ENCODE peak calls at places on chromosomes 1 and 21, in ten cellular contexts. E is naive thymus-derived CD4-positive, alpha-beta T cell; T is Karpas-422; J is psoas muscle; G is osteoblast; A is tibial nerve; N is right lobe of liver; H is MM.1S; Y is transverse colon; C is ovary. D is an unnamed sample.
A peak's percentile ranks its signal among the peaks of the same experiment; 100 is the strongest.

GRCh38 chr1:230702934-230703678 is 10.8 kb downstream of the AGT start:
- DNase-seq in H (no peak), G (no peak), N (no peak), J (no peak), C (no peak), T (no peak), Y (no peak), E (no peak), A (no peak), D (no peak)

GRCh38 chr1:226606311-226607267 is 58.0 kb downstream of the STUM start:
- DNase-seq in Y (no peak), T (no peak), H (no peak), C (no peak), J (no peak), E (no peak), G (peak; percentile 46), N (no peak), A (no peak), D (no peak)

GRCh38 chr1:76268341-76268740 is 193.8 kb downstream of the ST6GALNAC3 start:
- DNase-seq in N (no peak), Y (no peak), T (peak; percentile 87), H (no peak), C (no peak), J (no peak), E (no peak), G (no peak), A (no peak), D (no peak)

GRCh38 chr1:5647226-5647625 is 345.0 kb downstream of the NPHP4 start:
- DNase-seq in Y (no peak), C (no peak), A (no peak), N (no peak), J (no peak), G (no peak), E (no peak), H (no peak), T (no peak), D (no peak)

GRCh38 chr1:2061065-2061778 is 11.0 kb downstream of the PRKCZ start:
- DNase-seq in H (no peak), C (no peak), G (no peak), J (no peak), N (no peak), A (no peak), E (no peak), Y (no peak), T (no peak), D (no peak)

GRCh38 chr1:246063013-246063616 is 444.0 kb downstream of the SMYD3 start:
- DNase-seq in C (no peak), E (no peak), T (no peak), A (no peak), Y (no peak), H (no peak), N (no peak), J (no peak), G (peak; percentile 1), D (peak; percentile 8)

GRCh38 chr1:66443793-66444192 is 90.2 kb upstream of the SGIP1 start:
- DNase-seq in E (no peak), Y (no peak), J (no peak), N (no peak), H (no peak), C (no peak), T (no peak), G (no peak), A (no peak), D (no peak)

GRCh38 chr1:238205045-238205662 is 314.4 kb upstream of the ZP4 start:
- DNase-seq in Y (no peak), G (no peak), T (no peak), J (no peak), A (no peak), N (peak; percentile 53), H (no peak), C (no peak), E (no peak), D (no peak)

GRCh38 chr21:16285646-16286223 is 556.0 kb downstream of the USP25 start:
- DNase-seq in E (no peak), C (no peak), T (no peak), Y (no peak), H (no peak), N (no peak), A (no peak), J (no peak), G (no peak), D (no peak)

GRCh38 chr1:91124290-91124975 is 102.6 kb upstream of the ZNF644 start:
- DNase-seq in T (no peak), H (no peak), Y (no peak), A (no peak), J (no peak), C (no peak), E (no peak), N (no peak), G (no peak), D (no peak)

GRCh38 chr21:39915881-39916280 is 48.6 kb downstream of the PCP4 start:
- DNase-seq in T (no peak), Y (no peak), C (no peak), A (no peak), N (no peak), J (no peak), H (no peak), E (no peak), G (no peak), D (no peak)

GRCh38 chr1:25561426-25562100 is 18.2 kb downstream of the LDLRAP1 start:
- DNase-seq in A (no peak), J (peak; percentile 25), E (no peak), Y (no peak), N (no peak), C (no peak), H (peak; percentile 33), G (no peak), T (no peak), D (no peak)

GRCh38 chr1:25556791-25557476 is 13.5 kb downstream of the LDLRAP1 start:
- DNase-seq in J (peak; percentile 47), G (peak; percentile 89), Y (peak; percentile 57), C (no peak), A (no peak), N (no peak), H (no peak), T (no peak), E (peak; percentile 61), D (no peak)

GRCh38 chr1:25559996-25560395 is 16.6 kb downstream of the LDLRAP1 start:
- DNase-seq in E (no peak), G (no peak), J (peak; percentile 29), A (no peak), H (no peak), Y (no peak), C (no peak), N (no peak), T (no peak), D (no peak)

GRCh38 chr1:25560788-25561187 is 17.4 kb downstream of the LDLRAP1 start:
- DNase-seq in Y (no peak), T (no peak), H (no peak), G (no peak), E (no peak), C (no peak), A (no peak), N (no peak), J (peak; percentile 36), D (no peak)

GRCh38 chr1:25559031-25559430 is 15.6 kb downstream of the LDLRAP1 start:
- DNase-seq in G (no peak), E (no peak), T (no peak), C (no peak), A (no peak), Y (no peak), J (peak; percentile 42), H (no peak), N (no peak), D (no peak)
- H3K4me1 ChIP-seq in G (peaks cover 6% of the 10 kb centered on the region), E (peaks cover 74% of the 10 kb centered on the region), T (peaks cover 25% of the 10 kb centered on the region), C (peaks cover 5% of the 10 kb centered on the region), A (peaks cover 23% of the 10 kb centered on the region), Y (peaks cover 45% of the 10 kb centered on the region), J (peaks cover 40% of the 10 kb centered on the region), H (peaks cover 83% of the 10 kb centered on the region), N (no peaks in the 10 kb centered on the region), D (peaks cover 74% of the 10 kb centered on the region)

GRCh38 chr1:157104598-157105293 is 5.1 kb upstream of the ETV3L start:
- DNase-seq in J (no peak), T (no peak), Y (no peak), A (no peak), C (no peak), H (no peak), G (peak; percentile 89), N (no peak), E (no peak), D (no peak)
- H3K27me3 ChIP-seq in J (no peaks in the 10 kb centered on the region), T (no peaks in the 10 kb centered on the region), Y (peaks cover 38% of the 10 kb centered on the region), A (peaks cover 26% of the 10 kb centered on the region), C (no peaks in the 10 kb centered on the region), H (no peaks in the 10 kb centered on the region), G (peaks cover 3% of the 10 kb centered on the region), N (no peaks in the 10 kb centered on the region), E (peaks cover 5% of the 10 kb centered on the region), D (peaks cover 58% of the 10 kb centered on the region)

DNA sequence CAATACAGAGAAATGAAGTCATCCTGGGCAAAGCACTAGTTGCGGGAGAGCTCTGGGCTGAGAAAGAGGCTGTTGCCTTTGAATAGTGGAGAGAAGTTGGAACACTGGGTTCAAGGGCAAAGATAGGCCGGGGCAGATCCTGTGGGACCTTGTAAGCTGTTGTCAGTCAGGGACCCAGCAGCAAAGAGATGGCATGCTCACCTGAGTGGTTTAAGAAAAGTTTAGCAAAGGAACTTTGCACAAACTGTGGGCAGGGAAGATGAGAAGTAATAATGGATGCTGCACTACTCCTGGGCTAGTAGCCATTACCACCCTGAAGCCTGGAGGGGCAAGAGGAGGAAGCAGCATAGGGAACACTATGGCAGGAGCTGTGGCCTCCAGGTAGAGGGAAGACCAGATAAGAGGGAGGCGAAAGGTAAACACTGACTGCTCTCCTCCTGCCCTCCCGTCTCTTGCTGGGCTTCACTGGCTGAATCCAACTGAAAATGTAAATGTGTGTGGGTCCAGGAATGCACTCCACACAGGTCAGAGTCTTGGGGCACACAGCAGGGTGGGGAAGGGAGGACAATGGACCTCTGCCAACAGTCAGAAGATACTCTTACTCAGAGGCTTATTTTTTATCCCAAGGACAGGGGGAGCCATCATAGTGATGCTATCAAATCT is 129.2 kb downstream of the PLPP3 start:
- DNase-seq in A (no peak), N (no peak), E (no peak), C (no peak), T (no peak), H (no peak), G (no peak), J (no peak), Y (no peak), D (no peak)
- H3K4me1 ChIP-seq in A (peaks cover 25% of the 10 kb centered on the region), N (peaks cover 63% of the 10 kb centered on the region), E (no peaks in the 10 kb centered on the region), C (peaks cover 10% of the 10 kb centered on the region), T (no peaks in the 10 kb centered on the region), H (no peaks in the 10 kb centered on the region), G (peaks cover 3% of the 10 kb centered on the region), J (peaks cover 22% of the 10 kb centered on the region), Y (peaks cover 33% of the 10 kb centered on the region), D (peaks cover 65% of the 10 kb centered on the region)

DNA sequence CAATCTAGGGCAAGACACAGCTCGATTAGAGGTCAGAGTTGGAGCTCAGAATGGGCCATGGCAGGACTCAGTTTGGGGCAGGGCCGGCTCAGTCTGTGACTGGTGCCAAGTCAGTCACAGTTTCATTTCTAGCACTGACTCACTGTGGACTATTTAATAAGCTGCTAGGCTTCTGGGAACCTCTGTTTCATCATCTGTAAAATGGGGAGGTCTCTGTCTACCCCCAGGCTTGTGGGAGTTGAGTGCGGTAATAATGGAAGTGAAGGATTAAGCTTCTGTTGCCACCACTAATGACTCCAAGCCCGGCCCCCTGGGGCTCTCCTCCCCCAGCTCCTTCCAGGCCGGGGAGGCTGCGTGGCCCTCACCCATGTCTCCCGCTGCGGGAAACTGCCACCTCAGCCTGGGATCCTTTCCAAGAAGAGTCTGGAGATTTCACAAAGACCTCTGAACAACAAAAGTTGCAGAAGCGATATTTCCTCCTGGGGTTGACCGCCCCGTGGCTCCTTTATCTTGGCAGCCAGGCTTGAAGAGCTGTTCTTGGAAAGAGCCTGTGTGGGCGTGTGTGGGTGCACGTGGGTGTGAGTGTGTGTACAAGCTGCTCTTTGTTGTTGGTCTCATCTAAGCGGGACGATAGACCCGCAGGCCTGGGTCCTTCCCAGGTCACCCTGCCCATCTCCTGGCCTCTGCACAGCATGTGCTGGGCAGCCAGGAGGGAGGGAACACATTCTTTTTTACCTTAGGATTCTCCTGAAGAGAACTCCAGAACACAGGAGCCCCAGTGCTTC is 29.1 kb downstream of the KNCN start:
- DNase-seq in H (no peak), G (peak; percentile 93), A (peak; percentile 32), E (no peak), T (no peak), N (no peak), C (peak; percentile 31), J (peak; percentile 64), Y (peak; percentile 30), D (no peak)
- H3K27me3 ChIP-seq in H (peaks cover 7% of the 10 kb centered on the region), G (peaks cover 4% of the 10 kb centered on the region), A (peaks cover 38% of the 10 kb centered on the region), E (no peaks in the 10 kb centered on the region), T (no peaks in the 10 kb centered on the region), N (no peaks in the 10 kb centered on the region), C (no peaks in the 10 kb centered on the region), J (no peaks in the 10 kb centered on the region), Y (peaks cover 17% of the 10 kb centered on the region), D (peaks cover 57% of the 10 kb centered on the region)